ENCODE peak calls at places on chromosome 10, in six cellular contexts. A, Y, J, U, X and C are unnamed samples.

GRCh38 chr10:18455086-18455884 is 196.1 kb downstream of the NSUN6 start:
- DNase-seq in Y (no peak), J (no peak), U (no peak), X (no peak), A (no peak), C (no peak)

GRCh38 chr10:132616170-132616994 is 78.8 kb downstream of the INPP5A start:
- DNase-seq in A (no peak), Y (peak), J (no peak), X (peak), U (peak), C (no peak)

GRCh38 chr10:95221124-95221523 is 27.1 kb downstream of the ACSM6 start:
- DNase-seq in U (no peak), A (no peak), Y (no peak), J (no peak), X (no peak), C (no peak)

GRCh38 chr10:100065084-100065660 is 16.5 kb downstream of the CPN1 start:
- DNase-seq in J (no peak), A (no peak), U (no peak), Y (no peak), X (no peak), C (peak)

GRCh38 chr10:75191821-75192568 is 18.6 kb upstream of the VDAC2 start:
- DNase-seq in X (no peak), U (no peak), J (peak), Y (no peak), A (peak), C (peak)

GRCh38 chr10:122295423-122295947 is 24.4 kb downstream of the BTBD16 start:
- DNase-seq in X (no peak), J (no peak), U (no peak), A (no peak), Y (no peak), C (no peak)

GRCh38 chr10:133091316-133091715 is 3.6 kb downstream of the ADGRA1 start:
- DNase-seq in X (no peak), J (no peak), U (no peak), A (no peak), Y (no peak), C (no peak)

GRCh38 chr10:73060738-73061635 is 35.7 kb downstream of the P4HA1 start:
- DNase-seq in X (no peak), A (no peak), Y (no peak), J (no peak), U (peak), C (no peak)

GRCh38 chr10:133226251-133226808 is 3.7 kb upstream of the UTF1 start:
- DNase-seq in X (no peak), J (no peak), A (no peak), Y (no peak), U (no peak), C (no peak)

GRCh38 chr10:68594405-68594804 is 34.3 kb downstream of the TET1 start:
- DNase-seq in U (no peak), J (peak), A (no peak), Y (no peak), X (no peak), C (no peak)

GRCh38 chr10:124211921-124212320 is 118.5 kb upstream of the CHST15 start:
- DNase-seq in J (no peak), A (no peak), U (no peak), X (no peak), Y (no peak), C (no peak)

GRCh38 chr10:46555366-46555712 is 1.1 kb downstream of the GPRIN2 start:
- DNase-seq in J (no peak), X (no peak), A (peak), U (no peak), Y (no peak), C (no peak)

DNA sequence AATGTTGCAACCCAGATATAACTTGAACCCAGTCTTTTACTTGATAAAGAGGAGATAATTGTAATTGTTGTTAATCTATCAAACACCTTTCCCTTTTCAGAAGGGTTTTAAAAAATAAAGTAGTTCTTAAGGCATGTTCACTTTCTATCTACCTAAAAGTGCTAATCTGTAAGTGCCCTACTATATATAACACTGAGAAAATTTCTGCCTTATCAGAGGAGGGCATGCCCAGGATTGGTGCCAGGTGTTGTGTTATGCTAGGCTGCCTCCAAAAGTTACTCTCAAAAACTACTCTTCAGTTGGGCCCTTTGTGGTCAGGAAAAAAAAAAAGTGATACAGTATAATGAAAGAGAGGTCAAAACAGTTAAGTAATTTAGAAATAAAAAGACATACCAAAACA is 36.3 kb downstream of the SMNDC1 start:
- DNase-seq in U (no peak), X (no peak), A (no peak), Y (no peak), J (peak), C (no peak)
- H3K27ac ChIP-seq in U (no peak), X (no peak), A (peak), Y (no peak), J (peak), C (no peak)

DNA sequence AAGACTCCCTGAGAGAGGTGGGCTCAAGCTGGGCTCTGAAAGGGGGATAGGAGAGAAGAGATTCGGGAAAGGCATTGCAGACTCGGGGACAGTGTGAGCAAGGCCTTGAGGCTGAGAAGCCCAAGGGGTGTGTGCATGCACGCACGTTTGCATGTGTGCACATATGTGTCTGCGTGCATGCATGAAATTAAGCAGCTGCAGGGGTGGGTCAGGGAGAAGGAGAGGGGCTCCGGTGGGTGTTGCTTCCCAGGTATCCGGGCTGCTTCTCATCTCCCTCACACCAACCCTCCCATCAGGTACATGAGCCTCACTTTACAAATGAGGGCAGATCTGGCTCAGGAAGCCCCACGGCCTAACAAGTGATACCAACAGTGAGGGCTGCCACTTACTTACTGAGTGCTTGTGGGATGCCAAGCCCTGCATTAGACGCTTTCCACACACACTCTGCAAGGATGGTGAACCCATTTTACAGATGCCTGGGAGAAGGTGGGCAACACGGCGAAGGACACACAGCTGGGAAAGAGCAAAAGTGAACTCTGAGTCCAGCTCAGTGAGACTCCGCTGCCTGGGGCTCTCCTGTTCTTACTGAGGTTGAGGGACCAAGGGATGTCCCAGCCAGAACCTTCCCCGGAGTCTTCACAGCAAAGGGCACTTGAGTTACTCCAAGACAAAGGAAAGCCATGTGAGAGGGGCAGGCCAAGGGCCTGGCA is 26.4 kb downstream of the ZCCHC24 start:
- DNase-seq in X (no peak), Y (no peak), J (no peak), U (no peak), A (no peak), C (no peak)
- H3K27ac ChIP-seq in X (peak), Y (no peak), J (no peak), U (no peak), A (no peak), C (peak)

GRCh38 chr10:97096327-97097153 is 89.2 kb downstream of the SLIT1 start:
- DNase-seq in A (no peak), Y (no peak), U (peak), J (peak), X (no peak), C (peak)
- H3K27ac ChIP-seq in A (no peak), Y (no peak), U (no peak), J (peak), X (no peak), C (no peak)

GRCh38 chr10:15211464-15211979 is 43.0 kb upstream of the NMT2 start:
- DNase-seq in J (no peak), X (no peak), A (no peak), Y (no peak), U (no peak), C (no peak)
- H3K27ac ChIP-seq in J (no peak), X (no peak), A (no peak), Y (no peak), U (no peak), C (no peak)